ENCODE peak calls at places on chromosomes 6 and 20, in four cellular contexts. S is pancreas, A is left lung, U is heart right ventricle. H is an unnamed sample.
A peak's percentile ranks its signal among the peaks of the same experiment; 100 is the strongest.

GRCh38 chr6:72031471-72031870 is 145.1 kb downstream of the RIMS1 start:
- DNase-seq in U (no peak), S (no peak), A (no peak), H (no peak)

GRCh38 chr6:158737710-158738615 is 81.2 kb downstream of the EZR start:
- DNase-seq in A (no peak), U (no peak), S (no peak), H (no peak)

GRCh38 chr6:137661601-137662000 is 167.4 kb upstream of the OLIG3 start:
- DNase-seq in A (no peak), S (no peak), U (peak; percentile 16), H (no peak)

GRCh38 chr20:2602046-2602735 is 50.2 kb upstream of the NOP56 start:
- DNase-seq in S (no peak), A (no peak), U (no peak), H (peak; percentile 31)

GRCh38 chr6:1290805-1291204 is 21.1 kb upstream of the FOXQ1 start:
- DNase-seq in S (no peak), A (no peak), U (no peak), H (peak; percentile 94)

GRCh38 chr6:27684264-27685211 is 211.6 kb upstream of the ZNF184 start:
- DNase-seq in A (no peak), U (no peak), S (no peak), H (peak; percentile 84)

GRCh38 chr6:11525468-11526155 is 11.9 kb upstream of the TMEM170B start:
- DNase-seq in S (no peak), U (no peak), A (no peak), H (no peak)

GRCh38 chr6:125357515-125358256 is 55.9 kb upstream of the HDDC2 start:
- DNase-seq in S (no peak), A (no peak), U (peak; percentile 48), H (no peak)

GRCh38 chr6:137496392-137496767 is 2.2 kb upstream of the OLIG3 start:
- DNase-seq in U (no peak), A (peak; percentile 64), S (no peak), H (no peak)

GRCh38 chr6:52976591-52977035 is 18.5 kb downstream of the GSTA4 start:
- DNase-seq in U (no peak), A (no peak), S (no peak), H (no peak)

GRCh38 chr20:63032026-63032800 is 25.4 kb upstream of the BHLHE23 start:
- DNase-seq in S (no peak), A (peak; percentile 47), U (no peak), H (no peak)

GRCh38 chr20:38057351-38057972 is 23.9 kb downstream of the RPRD1B start:
- DNase-seq in A (peak; percentile 91), U (peak; percentile 83), S (peak; percentile 85), H (no peak)

GRCh38 chr20:37598101-37598530 is 70.4 kb upstream of the BLCAP start:
- DNase-seq in A (no peak), U (no peak), S (no peak), H (no peak)

GRCh38 chr20:37108676-37109075 is 12.9 kb upstream of the RBL1 start:
- DNase-seq in A (no peak), U (no peak), S (no peak), H (no peak)

GRCh38 chr6:36851149-36851614 is 11.9 kb upstream of the CPNE5 start:
- DNase-seq in S (no peak), U (peak; percentile 71), A (no peak), H (no peak)

GRCh38 chr6:56226946-56227879 is 20.2 kb downstream of the COL21A1 start:
- DNase-seq in U (no peak), A (no peak), S (no peak), H (no peak)

GRCh38 chr6:95128439-95128838 is 448.9 kb upstream of the MANEA start:
- DNase-seq in U (no peak), S (no peak), A (no peak), H (no peak)

GRCh38 chr20:38685853-38686473 is 38.3 kb upstream of the SLC32A1 start:
- DNase-seq in U (peak; percentile 32), S (no peak), A (no peak), H (peak; percentile 10)

GRCh38 chr6:52725530-52726192 is 37.6 kb downstream of the GSTA2 start:
- DNase-seq in U (no peak), A (no peak), S (no peak), H (peak; percentile 96)

GRCh38 chr6:118630067-118630466 is 21.3 kb downstream of the CEP85L start:
- DNase-seq in A (no peak), S (no peak), U (no peak), H (no peak)

GRCh38 chr20:37347891-37348642 is 2.1 kb downstream of the SRC start:
- DNase-seq in A (peak; percentile 41), S (no peak), U (no peak), H (no peak)

GRCh38 chr20:53827996-53828672 is 234.5 kb upstream of the ZNF217 start:
- DNase-seq in S (no peak), U (peak; percentile 40), A (no peak), H (peak; percentile 90)

GRCh38 chr6:106431972-106432371 is 71.5 kb downstream of the CRYBG1 start:
- DNase-seq in S (no peak), A (no peak), U (no peak), H (no peak)

GRCh38 chr6:65501045-65501444 is 206.0 kb downstream of the EYS start:
- DNase-seq in U (no peak), S (no peak), A (no peak), H (no peak)

GRCh38 chr6:43923376-43924221 is 153.6 kb downstream of the VEGFA start:
- DNase-seq in A (no peak), U (no peak), S (no peak), H (no peak)

GRCh38 chr6:167501831-167502385 is 177.0 kb downstream of the TTLL2 start:
- DNase-seq in S (peak; percentile 82), A (no peak), U (no peak), H (peak; percentile 22)

GRCh38 chr20:35303735-35304431 is 11.7 kb upstream of the FAM83C start:
- DNase-seq in S (peak; percentile 86), U (peak; percentile 76), A (no peak), H (peak; percentile 80)

GRCh38 chr6:34746104-34746846 is 11.0 kb upstream of the SNRPC start:
- DNase-seq in A (no peak), S (no peak), U (no peak), H (no peak)

GRCh38 chr6:35895560-35895959 is 25.3 kb downstream of the SRPK1 start:
- DNase-seq in U (no peak), S (no peak), A (no peak), H (no peak)

GRCh38 chr6:134936476-134936875 is 13.4 kb downstream of the ALDH8A1 start:
- DNase-seq in S (no peak), A (no peak), U (no peak), H (no peak)

GRCh38 chr20:62704341-62704948 is 4.2 kb upstream of the NTSR1 start:
- DNase-seq in A (peak; percentile 85), S (peak; percentile 86), U (peak; percentile 92), H (peak; percentile 55)

GRCh38 chr20:64051532-64052325 is 2.3 kb upstream of the SOX18 start:
- DNase-seq in S (no peak), U (peak; percentile 88), A (no peak), H (no peak)

GRCh38 chr6:38182426-38182825 is 362.9 kb downstream of the ZFAND3 start:
- DNase-seq in A (peak; percentile 36), U (no peak), S (no peak), H (no peak)

GRCh38 chr6:19024737-19025136 is 637.6 kb downstream of the RNF144B start:
- DNase-seq in A (no peak), U (peak; percentile 25), S (no peak), H (peak; percentile 23)

GRCh38 chr6:15464211-15464725 is 198.6 kb downstream of the DTNBP1 start:
- DNase-seq in A (peak; percentile 73), S (no peak), U (no peak), H (no peak)

GRCh38 chr20:13788167-13788834 is 3.5 kb downstream of the NDUFAF5 start:
- DNase-seq in S (no peak), U (no peak), A (no peak), H (peak; percentile 63)

GRCh38 chr6:14217728-14218637 is 100.4 kb downstream of the CD83 start:
- DNase-seq in U (no peak), S (no peak), A (no peak), H (no peak)
- H3K4me3 ChIP-seq in U (no peak overlapping the region), S (no peak overlapping the region), A (no peak overlapping the region), H (no peak overlapping the region)

GRCh38 chr20:3612795-3613560 is 50.2 kb downstream of the GFRA4 start:
- DNase-seq in U (no peak), A (no peak), S (no peak), H (no peak)
- TF ChIP-seq CTCF in U (no peak), A (no peak), S (no peak), H (peak; percentile 35)

DNA sequence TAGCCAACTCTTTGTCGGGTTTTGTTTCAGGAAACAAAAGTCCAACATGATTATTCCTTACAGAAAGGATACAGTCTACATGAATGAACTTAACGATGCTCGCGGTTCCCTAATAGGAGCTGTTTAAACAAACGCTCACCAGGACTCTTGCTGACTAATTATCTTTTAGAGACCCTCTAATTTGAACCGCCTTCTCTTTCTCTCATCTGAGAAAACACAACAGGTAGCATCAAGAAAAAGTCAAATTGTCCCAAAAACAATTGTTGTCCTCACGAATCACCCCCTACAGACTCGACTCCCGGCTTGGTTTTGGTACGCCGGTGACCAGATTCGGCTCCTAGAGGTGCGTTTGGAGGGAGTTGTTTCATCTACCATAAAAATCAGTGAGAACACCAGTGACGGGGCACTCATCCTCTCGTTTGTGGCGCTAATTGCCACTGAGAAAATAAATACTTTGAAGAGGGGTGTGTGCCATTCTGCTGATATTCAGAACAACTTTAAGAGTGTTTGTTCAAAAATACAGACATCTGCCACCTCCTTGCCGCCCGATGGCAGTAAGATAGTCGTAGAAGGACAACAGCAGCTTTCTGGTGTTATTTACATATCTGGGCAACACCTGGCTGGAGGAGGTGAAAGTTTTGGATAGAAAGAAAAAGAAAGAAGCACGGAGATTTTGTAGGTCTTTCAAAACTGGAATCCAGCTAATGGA is 1.1 kb upstream of the SIM1 start:
- DNase-seq in U (no peak), S (no peak), A (no peak), H (no peak)
- H3K4me3 ChIP-seq in U (no peak overlapping the region), S (peak overlapping the region; percentile 53), A (no peak overlapping the region), H (no peak overlapping the region)

DNA sequence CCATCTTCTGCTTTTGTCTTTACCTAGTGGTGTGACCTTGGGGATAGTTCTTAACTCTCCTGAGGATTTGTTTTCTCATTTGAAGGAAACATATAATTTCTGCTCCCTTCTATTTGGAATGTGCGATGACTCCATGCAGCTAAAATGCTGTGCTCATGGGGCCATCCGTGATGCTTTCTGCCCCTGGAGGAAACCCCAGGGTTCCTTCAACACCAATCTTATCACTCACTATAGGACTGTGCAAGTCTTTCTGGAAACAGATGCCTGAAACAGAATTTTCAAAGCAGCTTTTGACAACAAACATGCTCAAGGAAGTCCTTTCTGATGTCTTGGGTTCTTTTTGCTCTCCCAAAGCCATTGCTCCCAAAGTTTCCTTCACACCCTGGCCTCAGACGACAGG is 128.8 kb upstream of the GGTLC1 start:
- DNase-seq in U (no peak), S (no peak), A (no peak), H (no peak)
- TF ChIP-seq CTCF in U (no peak), S (no peak), A (no peak), H (no peak)

GRCh38 chr6:17043148-17043522 is 58.7 kb upstream of the STMND1 start:
- DNase-seq in S (no peak), U (no peak), A (no peak), H (no peak)
- H3K4me3 ChIP-seq in S (no peak overlapping the region), U (no peak overlapping the region), A (no peak overlapping the region), H (no peak overlapping the region)